ENCODE peak calls at places on chromosomes 11 and 22, in seven cellular contexts. S, R, J, X, I, W and P are unnamed samples.

GRCh38 chr22:22748297-22748743 is 103.9 kb downstream of the GGTLC2 start:
- DNase-seq in X (peak; percentile 51), S (peak; percentile 83), R (peak; percentile 74), I (no peak), J (no peak), W (peak; percentile 37), P (peak; percentile 31)

GRCh38 chr22:33247758-33248157 is 189.6 kb upstream of the SYN3 start:
- DNase-seq in X (no peak), J (no peak), S (no peak), R (peak; percentile 70), I (no peak), W (no peak), P (no peak)

GRCh38 chr11:19816040-19816439 is 103.4 kb downstream of the NAV2 start:
- DNase-seq in S (no peak), J (no peak), W (no peak), X (no peak), R (no peak), I (no peak), P (no peak)

GRCh38 chr11:66543263-66544107 is 2.4 kb downstream of the ZDHHC24 start:
- DNase-seq in I (no peak), X (no peak), S (no peak), W (peak; percentile 36), R (peak; percentile 61), J (no peak), P (peak; percentile 66)

GRCh38 chr11:76609736-76610370 is 60.7 kb downstream of the LRRC32 start:
- DNase-seq in X (no peak), I (no peak), R (no peak), J (no peak), S (peak; percentile 78), W (no peak), P (no peak)

GRCh38 chr11:61090092-61090491 is 12.2 kb upstream of the CD5 start:
- DNase-seq in I (no peak), J (no peak), W (no peak), X (no peak), S (no peak), R (no peak), P (no peak)

GRCh38 chr11:108933630-108934029 is 268.8 kb downstream of the DDX10 start:
- DNase-seq in W (no peak), S (no peak), R (peak; percentile 51), J (no peak), I (no peak), X (no peak), P (no peak)

GRCh38 chr22:34886391-34886790 is 179.6 kb upstream of the ISX start:
- DNase-seq in W (no peak), X (no peak), J (no peak), I (no peak), R (no peak), S (no peak), P (no peak)

GRCh38 chr11:106821291-106821690 is 197.0 kb downstream of the GUCY1A2 start:
- DNase-seq in W (no peak), R (no peak), J (no peak), I (no peak), S (no peak), X (no peak), P (no peak)

GRCh38 chr11:128553662-128554392 is 33.5 kb downstream of the ETS1 start:
- DNase-seq in X (peak; percentile 6), S (no peak), R (peak; percentile 82), J (no peak), W (no peak), I (no peak), P (no peak)

GRCh38 chr22:28030442-28030841 is 111.4 kb upstream of the PITPNB start:
- DNase-seq in X (no peak), W (no peak), I (no peak), J (no peak), R (no peak), S (no peak), P (no peak)

GRCh38 chr11:105137286-105137685 is 2.3 kb downstream of the CARD18 start:
- DNase-seq in W (no peak), X (no peak), S (no peak), R (peak; percentile 48), I (no peak), J (no peak), P (no peak)

GRCh38 chr11:126008956-126009355 is 53.7 kb downstream of the CDON start:
- DNase-seq in J (no peak), X (no peak), S (no peak), I (no peak), W (no peak), R (no peak), P (no peak)

GRCh38 chr11:64643258-64643881 is 52.4 kb downstream of the SLC22A12 start:
- DNase-seq in R (no peak), I (no peak), X (no peak), J (no peak), W (no peak), S (no peak), P (no peak)

GRCh38 chr11:64642876-64643257 is 51.8 kb downstream of the SLC22A12 start:
- DNase-seq in R (no peak), X (no peak), S (no peak), J (no peak), W (no peak), I (no peak), P (no peak)

GRCh38 chr11:64643927-64644326 is 52.9 kb downstream of the SLC22A12 start:
- DNase-seq in X (no peak), R (no peak), I (no peak), J (no peak), S (no peak), W (no peak), P (no peak)

GRCh38 chr11:64642418-64642735 is 51.4 kb downstream of the SLC22A12 start:
- DNase-seq in J (no peak), I (no peak), R (no peak), S (no peak), X (no peak), W (no peak), P (no peak)

DNA sequence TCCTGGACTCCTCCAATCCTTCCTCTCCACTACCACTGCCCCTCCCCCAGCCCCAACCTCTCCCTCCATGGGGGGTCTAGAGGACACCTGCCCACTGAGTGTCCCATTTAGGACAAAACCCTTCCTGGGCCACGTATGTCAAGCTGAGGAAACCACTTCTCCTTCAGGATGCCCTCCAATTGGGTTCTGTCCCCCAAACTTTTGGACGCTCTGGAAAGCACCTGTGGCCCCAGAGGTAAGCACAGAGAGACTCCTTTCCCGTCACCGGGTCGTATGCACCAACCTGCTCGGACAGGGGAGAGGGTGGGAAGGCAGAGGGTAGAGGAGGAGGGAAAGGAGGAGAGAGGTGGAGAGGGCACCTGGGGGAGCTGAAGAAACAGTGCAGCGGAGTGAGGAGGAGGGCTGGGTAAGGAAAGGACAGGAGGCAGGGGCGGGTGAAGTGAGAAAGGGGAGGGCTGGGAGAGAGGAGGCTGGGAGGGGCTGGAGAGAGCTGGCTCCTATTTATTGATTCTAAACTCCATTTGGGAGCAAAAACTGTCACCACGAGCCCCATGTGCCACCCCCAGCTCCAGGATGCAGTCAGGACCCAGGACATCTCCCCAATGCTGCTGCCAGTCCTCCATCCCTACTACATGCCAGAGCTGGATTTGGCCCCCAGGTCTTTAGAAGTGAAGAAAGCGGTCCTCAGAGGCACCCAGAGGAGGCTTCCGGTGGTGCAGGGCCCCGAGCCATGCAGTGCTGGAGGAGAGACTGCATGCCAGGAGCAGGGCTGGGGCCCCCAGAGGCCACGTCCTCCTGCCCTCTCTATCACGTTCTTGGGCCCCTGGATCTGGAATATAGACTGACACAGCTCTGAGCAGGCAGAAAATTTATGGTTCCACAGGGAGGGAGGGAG is 53.6 kb downstream of the SLC22A12 start:
- DNase-seq in R (no peak), X (no peak), J (no peak), I (no peak), S (peak; percentile 82), W (no peak), P (no peak)
- TF ChIP-seq CTCF in R (no peak), X (no peak), J (peak; percentile 34), I (peak; percentile 13), S (no peak), W (peak; percentile 44), P (no peak)

GRCh38 chr11:123018702-123019101 is 37.1 kb upstream of the BSX start:
- DNase-seq in W (no peak), X (no peak), J (no peak), S (peak; percentile 49), I (no peak), R (no peak), P (no peak)

DNA sequence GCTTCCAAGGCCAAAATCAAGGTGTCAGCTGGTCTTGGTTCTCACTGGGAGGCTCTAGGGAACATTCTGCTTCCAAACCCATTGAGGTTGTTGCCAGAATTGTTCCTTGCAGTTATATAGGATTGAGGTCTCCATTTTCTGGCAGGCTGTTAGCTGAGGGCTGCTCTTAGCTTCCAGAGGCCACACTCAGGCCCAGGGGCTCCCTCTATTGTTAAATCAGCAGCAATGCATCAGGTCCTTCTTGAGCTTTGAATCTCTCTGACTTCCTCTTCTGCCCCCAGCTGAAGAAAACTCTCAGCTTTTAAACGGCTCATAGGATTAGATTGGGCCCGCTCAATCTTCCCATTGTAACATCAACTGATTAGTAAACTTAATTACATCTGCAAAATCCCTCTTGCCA is 39.3 kb upstream of the BSX start:
- DNase-seq in X (peak; percentile 54), I (no peak), R (peak; percentile 66), S (peak; percentile 73), W (peak; percentile 4), J (peak; percentile 33), P (no peak)
- TF ChIP-seq CTCF in X (peak; percentile 53), I (no peak), R (peak; percentile 79), S (no peak), W (peak; percentile 64), J (peak; percentile 73), P (peak; percentile 52)

DNA sequence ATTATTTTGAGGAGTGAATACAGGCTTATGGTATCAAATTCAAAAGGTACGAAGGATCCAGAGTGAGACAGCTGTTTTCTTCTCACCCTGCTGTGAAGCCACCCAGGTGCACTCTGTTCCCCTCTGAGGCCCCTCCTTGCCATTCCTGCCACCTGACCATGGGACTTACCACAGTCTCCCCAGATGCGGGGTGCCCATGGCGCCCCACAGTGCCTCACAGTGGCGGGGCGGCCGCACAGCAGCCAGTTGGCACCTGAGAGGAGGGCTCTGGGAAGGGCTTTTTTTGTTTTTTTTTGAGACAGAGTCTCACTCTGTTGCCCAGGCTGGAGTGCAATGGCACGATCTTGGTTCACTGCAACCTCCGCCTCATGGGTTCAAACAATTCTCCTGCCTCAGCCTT is 151.7 kb downstream of the CEP164 start:
- DNase-seq in W (no peak), S (no peak), X (no peak), I (no peak), R (no peak), J (peak; percentile 10), P (no peak)
- TF ChIP-seq CTCF in W (peak; percentile 18), S (no peak), X (no peak), I (no peak), R (no peak), J (peak; percentile 66), P (no peak)

GRCh38 chr22:20567371-20567847 is 60.0 kb downstream of the MED15 start:
- DNase-seq in W (no peak), X (peak; percentile 40), I (no peak), S (no peak), R (no peak), J (no peak), P (no peak)

GRCh38 chr22:20569059-20570058 is 61.9 kb downstream of the MED15 start:
- DNase-seq in J (peak; percentile 78), S (peak; percentile 97), X (peak; percentile 75), R (peak; percentile 96), W (no peak), I (peak; percentile 59), P (peak; percentile 74)

GRCh38 chr22:20568502-20569058 is 61.2 kb downstream of the MED15 start:
- DNase-seq in I (no peak), S (no peak), X (no peak), R (no peak), W (no peak), J (no peak), P (no peak)

GRCh38 chr22:20566420-20567260 is 59.2 kb downstream of the MED15 start:
- DNase-seq in R (peak; percentile 64), I (no peak), J (no peak), X (peak; percentile 41), W (no peak), S (no peak), P (peak; percentile 49)

GRCh38 chr22:20567993-20568417 is 60.6 kb downstream of the MED15 start:
- DNase-seq in R (peak; percentile 60), W (no peak), X (peak; percentile 50), S (no peak), I (no peak), J (peak; percentile 23), P (no peak)
- TF ChIP-seq CTCF in R (peak; percentile 52), W (peak; percentile 38), X (peak; percentile 23), S (no peak), I (no peak), J (peak; percentile 64), P (no peak)